ENCODE peak calls at places on chromosomes 13 and 19, in nine cellular contexts. One of them, this sample, is unnamed.

GRCh38 chr13:22372261-22372660 is 701.4 kb downstream of the FGF9 start:
- DNase-seq in body of pancreas: no peak
- DNase-seq in iris pigment epithelial cell: no peak
- DNase-seq in CD8-positive, alpha-beta T cell: no peak
- DNase-seq in BJ: no peak
- DNase-seq in stimulated activated naive CD8-positive, alpha-beta T cell treated with anti-CD3 and anti-CD28 coated beads, Interleukin-15, amount 100 ng/mL, for 72 hours: no peak
- DNase-seq in ureter: no peak
- DNase-seq in A549: no peak
- DNase-seq in central memory CD4-positive, alpha-beta T cell: no peak
- DNase-seq in this sample: no peak

GRCh38 chr13:50948576-50948975 is 39.0 kb downstream of the RNASEH2B start:
- DNase-seq in body of pancreas: no peak
- DNase-seq in iris pigment epithelial cell: no peak
- DNase-seq in CD8-positive, alpha-beta T cell: no peak
- DNase-seq in BJ: peak
- DNase-seq in stimulated activated naive CD8-positive, alpha-beta T cell treated with anti-CD3 and anti-CD28 coated beads, Interleukin-15, amount 100 ng/mL, for 72 hours: no peak
- DNase-seq in ureter: no peak
- DNase-seq in A549: no peak
- DNase-seq in central memory CD4-positive, alpha-beta T cell: no peak
- DNase-seq in this sample: no peak

GRCh38 chr13:20495087-20496023 is 30.3 kb downstream of the CRYL1 start:
- DNase-seq in body of pancreas: peak
- DNase-seq in iris pigment epithelial cell: peak
- DNase-seq in CD8-positive, alpha-beta T cell: peak
- DNase-seq in BJ: no peak
- DNase-seq in stimulated activated naive CD8-positive, alpha-beta T cell treated with anti-CD3 and anti-CD28 coated beads, Interleukin-15, amount 100 ng/mL, for 72 hours: peak
- DNase-seq in ureter: peak
- DNase-seq in A549: peak
- DNase-seq in central memory CD4-positive, alpha-beta T cell: peak
- DNase-seq in this sample: peak

GRCh38 chr13:63864171-63864902 is 2448.7 kb upstream of the PCDH20 start:
- DNase-seq in body of pancreas: no peak
- DNase-seq in iris pigment epithelial cell: peak
- DNase-seq in CD8-positive, alpha-beta T cell: no peak
- DNase-seq in BJ: no peak
- DNase-seq in stimulated activated naive CD8-positive, alpha-beta T cell treated with anti-CD3 and anti-CD28 coated beads, Interleukin-15, amount 100 ng/mL, for 72 hours: no peak
- DNase-seq in ureter: no peak
- DNase-seq in A549: no peak
- DNase-seq in central memory CD4-positive, alpha-beta T cell: no peak
- DNase-seq in this sample: no peak

GRCh38 chr19:13906525-13906904 is 514 bp downstream of the CC2D1A start:
- DNase-seq in body of pancreas: peak
- DNase-seq in iris pigment epithelial cell: no peak
- DNase-seq in CD8-positive, alpha-beta T cell: peak
- DNase-seq in BJ: no peak
- DNase-seq in stimulated activated naive CD8-positive, alpha-beta T cell treated with anti-CD3 and anti-CD28 coated beads, Interleukin-15, amount 100 ng/mL, for 72 hours: no peak
- DNase-seq in ureter: no peak
- DNase-seq in A549: no peak
- DNase-seq in central memory CD4-positive, alpha-beta T cell: no peak
- DNase-seq in this sample: no peak

GRCh38 chr19:57527136-57527881 is at the start of gene ZNF549:
- DNase-seq in body of pancreas: peak
- DNase-seq in iris pigment epithelial cell: peak
- DNase-seq in CD8-positive, alpha-beta T cell: peak
- DNase-seq in BJ: peak
- DNase-seq in stimulated activated naive CD8-positive, alpha-beta T cell treated with anti-CD3 and anti-CD28 coated beads, Interleukin-15, amount 100 ng/mL, for 72 hours: peak
- DNase-seq in ureter: peak
- DNase-seq in A549: peak
- DNase-seq in central memory CD4-positive, alpha-beta T cell: peak
- DNase-seq in this sample: peak

GRCh38 chr13:111281751-111282311 is 38.6 kb upstream of the TEX29 start:
- DNase-seq in body of pancreas: no peak
- DNase-seq in iris pigment epithelial cell: peak
- DNase-seq in CD8-positive, alpha-beta T cell: no peak
- DNase-seq in BJ: peak
- DNase-seq in stimulated activated naive CD8-positive, alpha-beta T cell treated with anti-CD3 and anti-CD28 coated beads, Interleukin-15, amount 100 ng/mL, for 72 hours: no peak
- DNase-seq in ureter: no peak
- DNase-seq in A549: no peak
- DNase-seq in central memory CD4-positive, alpha-beta T cell: no peak
- DNase-seq in this sample: peak

GRCh38 chr13:100580045-100580444 is 8.5 kb downstream of the GGACT start:
- DNase-seq in body of pancreas: no peak
- DNase-seq in iris pigment epithelial cell: no peak
- DNase-seq in CD8-positive, alpha-beta T cell: no peak
- DNase-seq in BJ: no peak
- DNase-seq in stimulated activated naive CD8-positive, alpha-beta T cell treated with anti-CD3 and anti-CD28 coated beads, Interleukin-15, amount 100 ng/mL, for 72 hours: no peak
- DNase-seq in ureter: no peak
- DNase-seq in A549: no peak
- DNase-seq in central memory CD4-positive, alpha-beta T cell: no peak
- DNase-seq in this sample: no peak

GRCh38 chr13:26074706-26075105 is 22.9 kb upstream of the SHISA2 start:
- DNase-seq in body of pancreas: no peak
- DNase-seq in iris pigment epithelial cell: peak
- DNase-seq in CD8-positive, alpha-beta T cell: no peak
- DNase-seq in BJ: peak
- DNase-seq in stimulated activated naive CD8-positive, alpha-beta T cell treated with anti-CD3 and anti-CD28 coated beads, Interleukin-15, amount 100 ng/mL, for 72 hours: no peak
- DNase-seq in ureter: no peak
- DNase-seq in A549: peak
- DNase-seq in central memory CD4-positive, alpha-beta T cell: no peak
- DNase-seq in this sample: peak

GRCh38 chr13:27789495-27790303 is 2.6 kb upstream of the GSX1 start:
- DNase-seq in body of pancreas: no peak
- DNase-seq in iris pigment epithelial cell: no peak
- DNase-seq in CD8-positive, alpha-beta T cell: no peak
- DNase-seq in BJ: no peak
- DNase-seq in stimulated activated naive CD8-positive, alpha-beta T cell treated with anti-CD3 and anti-CD28 coated beads, Interleukin-15, amount 100 ng/mL, for 72 hours: peak
- DNase-seq in ureter: no peak
- DNase-seq in A549: no peak
- DNase-seq in central memory CD4-positive, alpha-beta T cell: no peak
- DNase-seq in this sample: no peak

GRCh38 chr13:100789481-100789880 is 114.9 kb upstream of the TMTC4 start:
- DNase-seq in body of pancreas: no peak
- DNase-seq in iris pigment epithelial cell: peak
- DNase-seq in CD8-positive, alpha-beta T cell: no peak
- DNase-seq in BJ: no peak
- DNase-seq in stimulated activated naive CD8-positive, alpha-beta T cell treated with anti-CD3 and anti-CD28 coated beads, Interleukin-15, amount 100 ng/mL, for 72 hours: no peak
- DNase-seq in ureter: no peak
- DNase-seq in A549: no peak
- DNase-seq in central memory CD4-positive, alpha-beta T cell: no peak
- DNase-seq in this sample: peak

GRCh38 chr13:73945871-73946270 is 188.3 kb downstream of the KLF12 start:
- DNase-seq in body of pancreas: no peak
- DNase-seq in iris pigment epithelial cell: no peak
- DNase-seq in CD8-positive, alpha-beta T cell: no peak
- DNase-seq in BJ: no peak
- DNase-seq in stimulated activated naive CD8-positive, alpha-beta T cell treated with anti-CD3 and anti-CD28 coated beads, Interleukin-15, amount 100 ng/mL, for 72 hours: no peak
- DNase-seq in ureter: no peak
- DNase-seq in A549: no peak
- DNase-seq in central memory CD4-positive, alpha-beta T cell: no peak
- DNase-seq in this sample: no peak

GRCh38 chr13:60351326-60351725 is 45.7 kb upstream of the TDRD3 start:
- DNase-seq in body of pancreas: no peak
- DNase-seq in iris pigment epithelial cell: peak
- DNase-seq in CD8-positive, alpha-beta T cell: no peak
- DNase-seq in BJ: no peak
- DNase-seq in stimulated activated naive CD8-positive, alpha-beta T cell treated with anti-CD3 and anti-CD28 coated beads, Interleukin-15, amount 100 ng/mL, for 72 hours: no peak
- DNase-seq in ureter: no peak
- DNase-seq in A549: no peak
- DNase-seq in central memory CD4-positive, alpha-beta T cell: no peak
- DNase-seq in this sample: peak

GRCh38 chr19:20321139-20321656 is 154.2 kb downstream of the ZNF486 start:
- DNase-seq in body of pancreas: peak
- DNase-seq in iris pigment epithelial cell: no peak
- DNase-seq in CD8-positive, alpha-beta T cell: no peak
- DNase-seq in BJ: no peak
- DNase-seq in stimulated activated naive CD8-positive, alpha-beta T cell treated with anti-CD3 and anti-CD28 coated beads, Interleukin-15, amount 100 ng/mL, for 72 hours: no peak
- DNase-seq in ureter: no peak
- DNase-seq in A549: no peak
- DNase-seq in central memory CD4-positive, alpha-beta T cell: no peak
- DNase-seq in this sample: no peak

GRCh38 chr19:50759886-50760285 is 10.4 kb upstream of the GPR32 start:
- DNase-seq in body of pancreas: no peak
- DNase-seq in iris pigment epithelial cell: peak
- DNase-seq in CD8-positive, alpha-beta T cell: no peak
- DNase-seq in BJ: no peak
- DNase-seq in stimulated activated naive CD8-positive, alpha-beta T cell treated with anti-CD3 and anti-CD28 coated beads, Interleukin-15, amount 100 ng/mL, for 72 hours: no peak
- DNase-seq in ureter: no peak
- DNase-seq in A549: peak
- DNase-seq in central memory CD4-positive, alpha-beta T cell: no peak
- DNase-seq in this sample: peak

GRCh38 chr19:32924200-32924599 is 47.6 kb downstream of the CEP89 start:
- DNase-seq in body of pancreas: no peak
- DNase-seq in iris pigment epithelial cell: peak
- DNase-seq in CD8-positive, alpha-beta T cell: no peak
- DNase-seq in BJ: no peak
- DNase-seq in stimulated activated naive CD8-positive, alpha-beta T cell treated with anti-CD3 and anti-CD28 coated beads, Interleukin-15, amount 100 ng/mL, for 72 hours: no peak
- DNase-seq in ureter: no peak
- DNase-seq in A549: peak
- DNase-seq in central memory CD4-positive, alpha-beta T cell: no peak
- DNase-seq in this sample: peak

GRCh38 chr13:52414963-52415362 is 9.0 kb upstream of the THSD1 start:
- DNase-seq in body of pancreas: no peak
- DNase-seq in iris pigment epithelial cell: peak
- DNase-seq in CD8-positive, alpha-beta T cell: no peak
- DNase-seq in BJ: peak
- DNase-seq in stimulated activated naive CD8-positive, alpha-beta T cell treated with anti-CD3 and anti-CD28 coated beads, Interleukin-15, amount 100 ng/mL, for 72 hours: no peak
- DNase-seq in ureter: no peak
- DNase-seq in A549: peak
- DNase-seq in central memory CD4-positive, alpha-beta T cell: no peak
- DNase-seq in this sample: peak

GRCh38 chr13:98495627-98496238 is 81.2 kb downstream of the STK24 start:
- DNase-seq in body of pancreas: no peak
- DNase-seq in iris pigment epithelial cell: peak
- DNase-seq in CD8-positive, alpha-beta T cell: no peak
- DNase-seq in BJ: no peak
- DNase-seq in stimulated activated naive CD8-positive, alpha-beta T cell treated with anti-CD3 and anti-CD28 coated beads, Interleukin-15, amount 100 ng/mL, for 72 hours: no peak
- DNase-seq in ureter: no peak
- DNase-seq in A549: no peak
- DNase-seq in central memory CD4-positive, alpha-beta T cell: no peak
- DNase-seq in this sample: no peak

GRCh38 chr13:85148009-85148408 is 651.2 kb downstream of the SLITRK6 start:
- DNase-seq in body of pancreas: no peak
- DNase-seq in iris pigment epithelial cell: peak
- DNase-seq in CD8-positive, alpha-beta T cell: no peak
- DNase-seq in BJ: no peak
- DNase-seq in stimulated activated naive CD8-positive, alpha-beta T cell treated with anti-CD3 and anti-CD28 coated beads, Interleukin-15, amount 100 ng/mL, for 72 hours: no peak
- DNase-seq in ureter: no peak
- DNase-seq in A549: peak
- DNase-seq in central memory CD4-positive, alpha-beta T cell: no peak
- DNase-seq in this sample: no peak

GRCh38 chr13:76887070-76887563 is 912 bp upstream of the KCTD12 start:
- DNase-seq in body of pancreas: no peak
- DNase-seq in iris pigment epithelial cell: no peak
- DNase-seq in CD8-positive, alpha-beta T cell: no peak
- DNase-seq in BJ: no peak
- DNase-seq in stimulated activated naive CD8-positive, alpha-beta T cell treated with anti-CD3 and anti-CD28 coated beads, Interleukin-15, amount 100 ng/mL, for 72 hours: no peak
- DNase-seq in ureter: no peak
- DNase-seq in A549: no peak
- DNase-seq in central memory CD4-positive, alpha-beta T cell: no peak
- DNase-seq in this sample: no peak

GRCh38 chr13:85798999-85799646 is at the start of gene SLITRK6:
- DNase-seq in body of pancreas: no peak
- DNase-seq in iris pigment epithelial cell: peak
- DNase-seq in CD8-positive, alpha-beta T cell: no peak
- DNase-seq in BJ: peak
- DNase-seq in stimulated activated naive CD8-positive, alpha-beta T cell treated with anti-CD3 and anti-CD28 coated beads, Interleukin-15, amount 100 ng/mL, for 72 hours: no peak
- DNase-seq in ureter: peak
- DNase-seq in A549: peak
- DNase-seq in central memory CD4-positive, alpha-beta T cell: no peak
- DNase-seq in this sample: peak

GRCh38 chr13:35309711-35310110 is 166.8 kb downstream of the MAB21L1 start:
- DNase-seq in body of pancreas: no peak
- DNase-seq in iris pigment epithelial cell: no peak
- DNase-seq in CD8-positive, alpha-beta T cell: no peak
- DNase-seq in BJ: no peak
- DNase-seq in stimulated activated naive CD8-positive, alpha-beta T cell treated with anti-CD3 and anti-CD28 coated beads, Interleukin-15, amount 100 ng/mL, for 72 hours: no peak
- DNase-seq in ureter: no peak
- DNase-seq in A549: no peak
- DNase-seq in central memory CD4-positive, alpha-beta T cell: no peak
- DNase-seq in this sample: no peak

GRCh38 chr19:1132625-1133383 is 29.0 kb downstream of the GPX4 start:
- DNase-seq in body of pancreas: no peak
- DNase-seq in iris pigment epithelial cell: no peak
- DNase-seq in CD8-positive, alpha-beta T cell: peak
- DNase-seq in BJ: no peak
- DNase-seq in stimulated activated naive CD8-positive, alpha-beta T cell treated with anti-CD3 and anti-CD28 coated beads, Interleukin-15, amount 100 ng/mL, for 72 hours: peak
- DNase-seq in ureter: no peak
- DNase-seq in A549: no peak
- DNase-seq in central memory CD4-positive, alpha-beta T cell: peak
- DNase-seq in this sample: no peak

GRCh38 chr13:93180376-93180966 is 46.1 kb upstream of the GPC6 start:
- DNase-seq in body of pancreas: no peak
- DNase-seq in iris pigment epithelial cell: peak
- DNase-seq in CD8-positive, alpha-beta T cell: no peak
- DNase-seq in BJ: peak
- DNase-seq in stimulated activated naive CD8-positive, alpha-beta T cell treated with anti-CD3 and anti-CD28 coated beads, Interleukin-15, amount 100 ng/mL, for 72 hours: no peak
- DNase-seq in ureter: no peak
- DNase-seq in A549: no peak
- DNase-seq in central memory CD4-positive, alpha-beta T cell: no peak
- DNase-seq in this sample: no peak

GRCh38 chr19:18672606-18673337 is 10.7 kb upstream of the CRTC1 start:
- DNase-seq in body of pancreas: no peak
- DNase-seq in iris pigment epithelial cell: peak
- DNase-seq in CD8-positive, alpha-beta T cell: no peak
- DNase-seq in BJ: no peak
- DNase-seq in stimulated activated naive CD8-positive, alpha-beta T cell treated with anti-CD3 and anti-CD28 coated beads, Interleukin-15, amount 100 ng/mL, for 72 hours: no peak
- DNase-seq in ureter: no peak
- DNase-seq in A549: peak
- DNase-seq in central memory CD4-positive, alpha-beta T cell: no peak
- DNase-seq in this sample: no peak

GRCh38 chr13:37127706-37128241 is 22.3 kb upstream of the CSNK1A1L start:
- DNase-seq in body of pancreas: no peak
- DNase-seq in iris pigment epithelial cell: peak
- DNase-seq in CD8-positive, alpha-beta T cell: no peak
- DNase-seq in BJ: peak
- DNase-seq in stimulated activated naive CD8-positive, alpha-beta T cell treated with anti-CD3 and anti-CD28 coated beads, Interleukin-15, amount 100 ng/mL, for 72 hours: no peak
- DNase-seq in ureter: no peak
- DNase-seq in A549: no peak
- DNase-seq in central memory CD4-positive, alpha-beta T cell: no peak
- DNase-seq in this sample: peak

GRCh38 chr13:68380041-68380973 is 1150.2 kb upstream of the PCDH9 start:
- DNase-seq in body of pancreas: no peak
- DNase-seq in iris pigment epithelial cell: no peak
- DNase-seq in CD8-positive, alpha-beta T cell: no peak
- DNase-seq in BJ: no peak
- DNase-seq in stimulated activated naive CD8-positive, alpha-beta T cell treated with anti-CD3 and anti-CD28 coated beads, Interleukin-15, amount 100 ng/mL, for 72 hours: no peak
- DNase-seq in ureter: no peak
- DNase-seq in A549: no peak
- DNase-seq in central memory CD4-positive, alpha-beta T cell: no peak
- DNase-seq in this sample: no peak

GRCh38 chr19:16896098-16896912 is 7.5 kb downstream of the F2RL3 start:
- DNase-seq in body of pancreas: peak
- DNase-seq in iris pigment epithelial cell: no peak
- DNase-seq in CD8-positive, alpha-beta T cell: no peak
- DNase-seq in BJ: no peak
- DNase-seq in stimulated activated naive CD8-positive, alpha-beta T cell treated with anti-CD3 and anti-CD28 coated beads, Interleukin-15, amount 100 ng/mL, for 72 hours: peak
- DNase-seq in ureter: no peak
- DNase-seq in A549: no peak
- DNase-seq in central memory CD4-positive, alpha-beta T cell: no peak
- DNase-seq in this sample: no peak

GRCh38 chr19:6233827-6234511 is 45.8 kb downstream of the MLLT1 start:
- DNase-seq in body of pancreas: no peak
- DNase-seq in iris pigment epithelial cell: no peak
- DNase-seq in CD8-positive, alpha-beta T cell: no peak
- DNase-seq in BJ: no peak
- DNase-seq in stimulated activated naive CD8-positive, alpha-beta T cell treated with anti-CD3 and anti-CD28 coated beads, Interleukin-15, amount 100 ng/mL, for 72 hours: no peak
- DNase-seq in ureter: no peak
- DNase-seq in A549: no peak
- DNase-seq in central memory CD4-positive, alpha-beta T cell: no peak
- DNase-seq in this sample: no peak

GRCh38 chr19:12996542-12997094 is 1.3 kb downstream of the NFIX start:
- DNase-seq in body of pancreas: peak
- DNase-seq in iris pigment epithelial cell: peak
- DNase-seq in CD8-positive, alpha-beta T cell: no peak
- DNase-seq in BJ: no peak
- DNase-seq in stimulated activated naive CD8-positive, alpha-beta T cell treated with anti-CD3 and anti-CD28 coated beads, Interleukin-15, amount 100 ng/mL, for 72 hours: no peak
- DNase-seq in ureter: peak
- DNase-seq in A549: no peak
- DNase-seq in central memory CD4-positive, alpha-beta T cell: no peak
- DNase-seq in this sample: no peak

GRCh38 chr19:52398091-52398461 is 427 bp downstream of the ZNF528 start:
- DNase-seq in body of pancreas: no peak
- DNase-seq in iris pigment epithelial cell: peak
- DNase-seq in CD8-positive, alpha-beta T cell: no peak
- DNase-seq in BJ: no peak
- DNase-seq in stimulated activated naive CD8-positive, alpha-beta T cell treated with anti-CD3 and anti-CD28 coated beads, Interleukin-15, amount 100 ng/mL, for 72 hours: no peak
- DNase-seq in ureter: no peak
- DNase-seq in A549: no peak
- DNase-seq in central memory CD4-positive, alpha-beta T cell: no peak
- DNase-seq in this sample: peak

This sample was measured in brain microvascular endothelial cell.